ENCODE peak calls at places on chromosomes 7 and 10, in four cellular contexts. One of them, this sample, is unnamed. For H3K4me1, the result is how much of the 10 kb centered on the place peaks cover.

GRCh38 chr7:14821757-14822480 is 80.6 kb downstream of the DGKB start:
- DNase-seq in GM23248: peak
- DNase-seq in GM23338: no peak
- DNase-seq in hepatocyte: no peak
- DNase-seq in this sample: no peak

GRCh38 chr7:143248781-143249354 is 14.4 kb upstream of the GSTK1 start:
- DNase-seq in GM23248: no peak
- DNase-seq in GM23338: no peak
- DNase-seq in hepatocyte: peak
- DNase-seq in this sample: no peak

GRCh38 chr7:129066290-129067131 is 11.6 kb upstream of the TNPO3 start:
- DNase-seq in GM23248: peak
- DNase-seq in hepatocyte: peak
- DNase-seq in GM23338: peak
- DNase-seq in this sample: no peak

GRCh38 chr10:86662186-86663045 is 5.9 kb upstream of the LDB3 start:
- DNase-seq in hepatocyte: no peak
- DNase-seq in GM23338: no peak
- DNase-seq in GM23248: no peak
- DNase-seq in this sample: no peak

GRCh38 chr7:81025360-81025759 is 106.5 kb upstream of the SEMA3C start:
- DNase-seq in hepatocyte: no peak
- DNase-seq in GM23338: no peak
- DNase-seq in GM23248: no peak
- DNase-seq in this sample: no peak

GRCh38 chr10:107686095-107686494 is 521.6 kb upstream of the SORCS1 start:
- DNase-seq in GM23248: no peak
- DNase-seq in GM23338: no peak
- DNase-seq in hepatocyte: no peak
- DNase-seq in this sample: peak

GRCh38 chr7:84490661-84491060 is 296.1 kb upstream of the SEMA3A start:
- DNase-seq in hepatocyte: peak
- DNase-seq in GM23338: peak
- DNase-seq in GM23248: peak
- DNase-seq in this sample: no peak

GRCh38 chr10:113530476-113530875 is 22.4 kb upstream of the HABP2 start:
- DNase-seq in hepatocyte: no peak
- DNase-seq in GM23338: no peak
- DNase-seq in GM23248: no peak
- DNase-seq in this sample: no peak

GRCh38 chr10:6279540-6280267 is 77.0 kb downstream of the PFKFB3 start:
- DNase-seq in GM23338: peak
- DNase-seq in hepatocyte: peak
- DNase-seq in GM23248: peak
- DNase-seq in this sample: no peak

GRCh38 chr10:10208156-10208555 is 809.5 kb upstream of the CELF2 start:
- DNase-seq in GM23338: no peak
- DNase-seq in hepatocyte: no peak
- DNase-seq in GM23248: no peak
- DNase-seq in this sample: no peak

GRCh38 chr7:76396039-76396732 is 13.3 kb downstream of the SSC4D start:
- DNase-seq in GM23338: peak
- DNase-seq in hepatocyte: no peak
- DNase-seq in GM23248: no peak
- DNase-seq in this sample: no peak

GRCh38 chr10:117929321-117930067 is 117.2 kb downstream of the RAB11FIP2 start:
- DNase-seq in hepatocyte: no peak
- DNase-seq in GM23338: peak
- DNase-seq in GM23248: no peak
- DNase-seq in this sample: no peak

GRCh38 chr7:133196872-133197612 is 55.8 kb upstream of the EXOC4 start:
- DNase-seq in GM23338: peak
- DNase-seq in hepatocyte: no peak
- DNase-seq in GM23248: no peak
- DNase-seq in this sample: no peak

GRCh38 chr10:17981766-17982380 is 30.2 kb downstream of the SLC39A12 start:
- DNase-seq in hepatocyte: peak
- DNase-seq in GM23248: peak
- DNase-seq in GM23338: peak
- DNase-seq in this sample: no peak

GRCh38 chr10:100723769-100724530 is 21.4 kb upstream of the PAX2 start:
- DNase-seq in GM23338: peak
- DNase-seq in GM23248: no peak
- DNase-seq in hepatocyte: no peak
- DNase-seq in this sample: no peak

GRCh38 chr7:132123763-132124162 is 452.5 kb downstream of the PLXNA4 start:
- DNase-seq in GM23338: peak
- DNase-seq in GM23248: no peak
- DNase-seq in hepatocyte: no peak
- DNase-seq in this sample: no peak

GRCh38 chr10:104037261-104037951 is 48.3 kb downstream of the COL17A1 start:
- DNase-seq in GM23248: no peak
- DNase-seq in hepatocyte: no peak
- DNase-seq in GM23338: no peak
- DNase-seq in this sample: no peak

GRCh38 chr7:50962962-50963374 is 180.3 kb upstream of the GRB10 start:
- DNase-seq in GM23338: no peak
- DNase-seq in GM23248: peak
- DNase-seq in hepatocyte: peak
- DNase-seq in this sample: no peak

GRCh38 chr7:67738958-67739357 is 742.3 kb downstream of the TYW1 start:
- DNase-seq in GM23248: peak
- DNase-seq in GM23338: no peak
- DNase-seq in hepatocyte: peak
- DNase-seq in this sample: no peak

GRCh38 chr7:36165802-36166201 is 12.7 kb downstream of the EEPD1 start:
- DNase-seq in GM23338: peak
- DNase-seq in hepatocyte: no peak
- DNase-seq in GM23248: no peak
- DNase-seq in this sample: no peak

GRCh38 chr7:66173856-66174255 is 31.3 kb upstream of the TPST1 start:
- DNase-seq in GM23338: no peak
- DNase-seq in hepatocyte: no peak
- DNase-seq in GM23248: no peak
- DNase-seq in this sample: no peak

GRCh38 chr7:30321089-30321991 is 36.9 kb downstream of the ZNRF2 start:
- DNase-seq in GM23248: peak
- DNase-seq in hepatocyte: no peak
- DNase-seq in GM23338: peak
- DNase-seq in this sample: peak

DNA sequence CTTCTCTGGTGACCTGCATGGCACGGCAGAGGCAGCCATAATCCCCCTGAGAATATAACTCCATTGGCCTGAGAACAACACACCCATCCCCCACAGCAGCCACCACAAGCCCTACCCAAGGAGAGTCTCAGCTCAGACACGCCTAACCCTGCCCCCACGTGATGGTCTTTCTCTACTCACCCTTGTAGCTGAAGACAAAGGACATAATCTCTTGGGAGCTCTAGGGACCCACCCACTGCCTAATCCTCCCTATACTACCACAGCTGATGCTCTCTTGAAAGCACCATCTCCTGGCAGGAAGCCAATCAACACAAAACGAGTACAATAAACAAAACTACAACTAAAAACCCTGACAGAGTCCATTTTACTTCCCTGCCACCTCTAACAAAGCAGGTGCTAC is 30.7 kb upstream of the HPSE2 start:
- DNase-seq in GM23248: no peak
- DNase-seq in hepatocyte: no peak
- DNase-seq in GM23338: no peak
- DNase-seq in this sample: peak
- TF ChIP-seq EZH2phosphoT487 in GM23248: no peak
- TF ChIP-seq EZH2phosphoT487 in hepatocyte: no peak
- TF ChIP-seq EZH2phosphoT487 in GM23338: no peak
- TF ChIP-seq EZH2phosphoT487 in this sample: no peak

GRCh38 chr10:44733743-44734488 is 177.2 kb upstream of the TMEM72 start:
- DNase-seq in GM23338: peak
- DNase-seq in hepatocyte: no peak
- DNase-seq in GM23248: no peak
- DNase-seq in this sample: no peak

GRCh38 chr10:44725404-44725803 is 185.7 kb upstream of the TMEM72 start:
- DNase-seq in hepatocyte: no peak
- DNase-seq in GM23248: peak
- DNase-seq in GM23338: no peak
- DNase-seq in this sample: peak

GRCh38 chr10:44731271-44731670 is 179.9 kb upstream of the TMEM72 start:
- DNase-seq in hepatocyte: no peak
- DNase-seq in GM23248: no peak
- DNase-seq in GM23338: no peak
- DNase-seq in this sample: no peak
- H3K4me1 ChIP-seq in hepatocyte: under half
- H3K4me1 ChIP-seq in GM23248: under half
- H3K4me1 ChIP-seq in GM23338: under half
- H3K4me1 ChIP-seq in this sample: under half

DNA sequence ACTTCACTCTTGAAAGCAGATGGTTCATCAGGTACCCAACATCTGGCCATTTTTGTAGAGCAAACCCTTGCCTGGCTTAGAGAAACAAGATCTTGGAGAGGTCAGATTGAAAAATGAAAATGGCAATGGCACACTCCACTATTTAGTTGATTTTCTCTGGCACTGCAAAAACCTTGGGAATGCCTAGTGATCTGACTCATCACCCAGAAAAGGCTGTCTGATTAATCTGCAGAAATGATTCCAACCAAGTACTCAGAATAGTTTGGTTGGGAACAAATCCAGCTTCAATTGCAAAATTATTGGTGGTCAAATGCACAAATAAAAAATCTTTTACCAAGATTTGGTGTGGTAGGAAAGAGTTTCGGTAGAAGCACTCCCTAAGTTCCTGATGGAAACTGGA is 351.2 kb downstream of the PHTF2 start:
- DNase-seq in GM23338: no peak
- DNase-seq in GM23248: peak
- DNase-seq in hepatocyte: no peak
- DNase-seq in this sample: no peak
- H3K27ac ChIP-seq in GM23338: no peak
- H3K27ac ChIP-seq in GM23248: peak
- H3K27ac ChIP-seq in hepatocyte: no peak
- H3K27ac ChIP-seq in this sample: no peak

DNA sequence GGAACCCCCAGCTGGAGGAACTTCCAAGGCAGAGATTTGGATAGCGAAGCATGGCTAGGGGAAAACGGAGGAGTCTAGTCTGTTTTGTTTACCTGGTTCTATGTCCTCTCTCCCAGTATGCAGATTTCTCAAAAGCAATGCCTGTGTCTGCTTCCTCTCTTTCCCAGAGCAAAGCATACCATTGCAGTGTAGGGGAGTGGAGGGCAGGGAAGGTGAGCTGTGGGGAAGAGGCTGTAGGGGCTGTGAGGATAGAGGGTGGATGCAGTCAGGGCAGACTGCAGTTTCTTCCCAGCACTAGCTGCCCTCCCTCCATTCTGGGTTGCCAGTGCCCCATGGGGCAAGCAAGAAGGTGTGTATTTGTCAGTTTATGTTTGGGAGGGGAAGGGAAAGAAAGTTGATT is 16.9 kb upstream of the TSPAN14 start:
- DNase-seq in hepatocyte: no peak
- DNase-seq in GM23248: no peak
- DNase-seq in GM23338: no peak
- DNase-seq in this sample: no peak
- TF ChIP-seq EZH2phosphoT487 in hepatocyte: no peak
- TF ChIP-seq EZH2phosphoT487 in GM23248: no peak
- TF ChIP-seq EZH2phosphoT487 in GM23338: no peak
- TF ChIP-seq EZH2phosphoT487 in this sample: no peak

GRCh38 chr10:95440756-95441546 is 120.2 kb downstream of the SORBS1 start:
- DNase-seq in GM23338: no peak
- DNase-seq in hepatocyte: no peak
- DNase-seq in GM23248: no peak
- DNase-seq in this sample: no peak
- H3K4me1 ChIP-seq in GM23338: under half
- H3K4me1 ChIP-seq in hepatocyte: under half
- H3K4me1 ChIP-seq in GM23248: under half
- H3K4me1 ChIP-seq in this sample: under half